ENCODE peak calls at places on chromosomes 11 and 22, in eight cellular contexts. G is breast epithelium, Q is A549, B is upper lobe of right lung, W is mucosa of descending colon, K is HCT116, J is psoas muscle, R is vagina. E is an unnamed sample. For H3K4me1, the result is how much of the 10 kb centered on the place peaks cover.

GRCh38 chr22:46738961-46739870 is 1.2 kb upstream of the CERK start:
- DNase-seq in G (no peak), Q (peak), B (no peak), W (peak), K (peak), J (peak), R (no peak), E (peak)

GRCh38 chr11:24515632-24516031 is 18.8 kb downstream of the LUZP2 start:
- DNase-seq in G (no peak), Q (no peak), B (no peak), W (no peak), K (no peak), J (no peak), R (no peak), E (no peak)

GRCh38 chr11:29333993-29334780 is 682.6 kb downstream of the KCNA4 start:
- DNase-seq in G (no peak), Q (peak), B (no peak), W (no peak), K (peak), J (no peak), R (no peak), E (no peak)

GRCh38 chr22:17926516-17926915 is 97.8 kb downstream of the MICAL3 start:
- DNase-seq in G (no peak), Q (no peak), B (no peak), W (no peak), K (no peak), J (no peak), R (no peak), E (no peak)

GRCh38 chr11:45655347-45655756 is 10.1 kb downstream of the CHST1 start:
- DNase-seq in G (peak), Q (peak), B (peak), W (peak), K (peak), J (peak), R (no peak), E (peak)

GRCh38 chr11:16787035-16787744 is 48.7 kb downstream of the C11orf58 start:
- DNase-seq in G (no peak), Q (no peak), B (peak), W (no peak), K (no peak), J (no peak), R (no peak), E (no peak)

GRCh38 chr11:130872961-130873360 is 43.3 kb downstream of the SNX19 start:
- DNase-seq in G (no peak), Q (no peak), B (no peak), W (no peak), K (no peak), J (no peak), R (no peak), E (no peak)

GRCh38 chr11:1796297-1797011 is 32.7 kb upstream of the CTSD start:
- DNase-seq in G (peak), Q (no peak), B (no peak), W (no peak), K (no peak), J (no peak), R (no peak), E (no peak)

GRCh38 chr11:110000045-110000502 is 93.1 kb upstream of the ZC3H12C start:
- DNase-seq in G (no peak), Q (peak), B (no peak), W (no peak), K (peak), J (no peak), R (no peak), E (no peak)

GRCh38 chr11:122711831-122712378 is 56.4 kb downstream of the UBASH3B start:
- DNase-seq in G (no peak), Q (no peak), B (no peak), W (no peak), K (no peak), J (no peak), R (no peak), E (no peak)

GRCh38 chr11:7690648-7691047 is 15.6 kb downstream of the OVCH2 start:
- DNase-seq in G (no peak), Q (no peak), B (no peak), W (no peak), K (no peak), J (no peak), R (no peak), E (no peak)

GRCh38 chr22:31049815-31050420 is 31.2 kb upstream of the SMTN start:
- DNase-seq in G (no peak), Q (no peak), B (no peak), W (no peak), K (no peak), J (no peak), R (no peak), E (no peak)

GRCh38 chr11:100445231-100445735 is 241.8 kb upstream of the ARHGAP42 start:
- DNase-seq in G (no peak), Q (no peak), B (no peak), W (no peak), K (no peak), J (no peak), R (no peak), E (no peak)

GRCh38 chr22:19786264-19786585 is 25.6 kb downstream of the TBX1 start:
- DNase-seq in G (no peak), Q (no peak), B (no peak), W (no peak), K (no peak), J (no peak), R (no peak), E (no peak)

GRCh38 chr22:29081499-29082236 is 8.8 kb downstream of the KREMEN1 start:
- DNase-seq in G (no peak), Q (no peak), B (no peak), W (no peak), K (no peak), J (no peak), R (no peak), E (no peak)

GRCh38 chr11:45168366-45169130 is 22.1 kb downstream of the PRDM11 start:
- DNase-seq in G (no peak), Q (no peak), B (peak), W (no peak), K (no peak), J (no peak), R (no peak), E (no peak)

GRCh38 chr11:117944554-117944953 is 15.4 kb upstream of the TMPRSS13 start:
- DNase-seq in G (no peak), Q (no peak), B (no peak), W (no peak), K (no peak), J (no peak), R (peak), E (no peak)

GRCh38 chr11:120858740-120859139 is 165.2 kb upstream of the TBCEL start:
- DNase-seq in G (no peak), Q (peak), B (no peak), W (no peak), K (no peak), J (no peak), R (no peak), E (no peak)

GRCh38 chr11:130269544-130269943 is 45.2 kb downstream of the ZBTB44 start:
- DNase-seq in G (no peak), Q (no peak), B (no peak), W (no peak), K (no peak), J (no peak), R (no peak), E (no peak)

GRCh38 chr11:58498464-58498863 is 9.4 kb downstream of the OR5B21 start:
- DNase-seq in G (no peak), Q (no peak), B (no peak), W (peak), K (no peak), J (no peak), R (no peak), E (no peak)

GRCh38 chr22:24845036-24845918 is 39.3 kb downstream of the SGSM1 start:
- DNase-seq in G (no peak), Q (peak), B (no peak), W (no peak), K (no peak), J (peak), R (no peak), E (no peak)

GRCh38 chr22:22235564-22235963 is 9.0 kb upstream of the VPREB1 start:
- DNase-seq in G (no peak), Q (peak), B (no peak), W (peak), K (no peak), J (no peak), R (no peak), E (no peak)

GRCh38 chr11:21321530-21321929 is 652.1 kb downstream of the NELL1 start:
- DNase-seq in G (no peak), Q (no peak), B (no peak), W (no peak), K (no peak), J (no peak), R (no peak), E (no peak)

GRCh38 chr11:8205566-8205965 is 36.7 kb upstream of the RIC3 start:
- DNase-seq in G (no peak), Q (no peak), B (no peak), W (no peak), K (no peak), J (no peak), R (peak), E (no peak)

DNA sequence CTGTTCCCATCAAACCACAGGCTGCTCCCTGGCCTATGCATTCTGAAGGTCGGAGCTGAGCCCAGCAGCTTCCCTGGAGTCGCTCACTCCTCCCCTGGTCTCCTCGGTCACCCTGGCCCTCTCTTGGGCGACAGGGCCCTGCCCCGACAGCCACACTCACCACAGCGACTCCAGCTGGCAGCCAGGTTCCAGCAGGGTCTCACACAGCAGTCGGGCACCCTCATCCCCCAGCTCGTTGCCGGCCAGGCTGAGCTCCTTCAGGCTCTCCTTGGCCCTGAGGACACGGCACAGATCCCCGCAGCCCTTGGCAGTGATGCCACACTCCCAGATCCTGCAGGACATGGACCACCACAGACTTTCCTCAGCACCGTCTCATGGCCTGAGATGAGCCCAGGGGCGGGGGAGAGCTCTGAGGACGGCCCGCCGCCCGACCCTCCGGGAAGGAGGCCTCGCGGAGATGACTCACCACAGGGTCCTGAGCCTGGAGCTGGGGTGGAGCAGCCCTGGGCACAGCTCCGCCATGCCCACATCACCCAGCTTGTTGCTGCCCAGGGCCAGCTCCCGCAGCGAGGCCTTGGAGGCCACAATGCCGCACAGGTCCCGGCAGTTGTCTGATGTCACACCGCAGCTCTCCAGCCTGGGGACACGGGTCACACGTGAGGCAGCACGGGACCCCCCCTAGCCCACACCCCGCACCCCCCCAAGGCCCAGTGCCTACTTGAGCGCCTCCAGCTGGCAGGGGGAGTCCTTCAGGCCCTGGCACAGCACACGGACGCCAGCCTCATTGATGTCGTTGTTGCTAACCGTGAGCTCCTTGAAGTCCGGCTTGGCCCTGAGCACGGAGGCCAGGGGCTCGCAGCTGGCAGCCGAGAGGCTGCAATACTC is 8.5 kb downstream of the RNH1 start:
- DNase-seq in G (no peak), Q (no peak), B (peak), W (no peak), K (no peak), J (peak), R (no peak), E (no peak)
- TF ChIP-seq CTCF in G (no peak), Q (no peak), B (no peak), W (no peak), K (no peak), J (no peak), R (no peak), E (no peak)

DNA sequence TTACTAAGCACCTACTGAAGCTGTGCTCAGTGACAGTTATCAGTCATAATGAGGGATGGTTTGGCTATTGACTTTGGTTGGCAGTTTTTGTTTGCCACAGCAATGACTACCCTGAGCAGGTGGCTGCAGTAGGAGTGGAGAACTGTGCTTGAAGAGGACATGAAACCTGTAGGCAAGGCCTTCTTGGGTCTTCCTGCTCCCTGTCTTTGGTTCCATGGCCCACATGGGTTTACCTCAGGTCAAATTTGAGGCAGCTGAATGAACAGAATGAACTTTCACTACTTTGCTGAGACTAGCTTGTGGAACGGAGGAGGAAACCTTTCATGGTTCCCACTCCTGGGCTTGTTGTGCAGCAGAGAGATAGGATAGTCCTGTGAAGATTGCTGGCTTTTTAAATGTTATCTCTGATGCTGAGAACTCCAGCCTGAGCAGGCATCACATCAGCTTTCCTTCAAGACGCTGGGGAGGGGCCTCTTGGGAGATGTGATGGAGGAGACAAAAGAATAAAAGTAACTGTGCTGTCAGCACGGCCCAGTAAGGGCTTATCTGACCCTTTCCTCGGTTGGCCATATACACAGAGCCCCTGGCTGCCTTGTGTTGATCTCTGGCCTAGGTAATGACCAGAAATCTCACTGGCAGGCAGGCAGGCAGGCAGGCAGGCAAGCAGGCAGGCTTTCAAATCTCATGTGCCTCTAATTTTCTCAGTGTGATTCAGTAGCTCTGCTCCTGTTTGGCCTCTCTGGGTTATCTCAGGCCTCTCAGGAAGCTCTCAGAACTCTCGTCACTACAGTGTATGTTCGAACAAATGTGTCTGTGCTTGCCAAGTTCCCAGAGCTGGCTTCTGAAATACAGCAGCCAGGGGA is 12.0 kb downstream of the STIM1 start:
- DNase-seq in G (no peak), Q (no peak), B (no peak), W (no peak), K (no peak), J (no peak), R (no peak), E (no peak)
- H3K4me1 ChIP-seq in G (under half), Q (under half), B (under half), W (under half), K (under half), J (half or more), R (half or more), E (under half)

DNA sequence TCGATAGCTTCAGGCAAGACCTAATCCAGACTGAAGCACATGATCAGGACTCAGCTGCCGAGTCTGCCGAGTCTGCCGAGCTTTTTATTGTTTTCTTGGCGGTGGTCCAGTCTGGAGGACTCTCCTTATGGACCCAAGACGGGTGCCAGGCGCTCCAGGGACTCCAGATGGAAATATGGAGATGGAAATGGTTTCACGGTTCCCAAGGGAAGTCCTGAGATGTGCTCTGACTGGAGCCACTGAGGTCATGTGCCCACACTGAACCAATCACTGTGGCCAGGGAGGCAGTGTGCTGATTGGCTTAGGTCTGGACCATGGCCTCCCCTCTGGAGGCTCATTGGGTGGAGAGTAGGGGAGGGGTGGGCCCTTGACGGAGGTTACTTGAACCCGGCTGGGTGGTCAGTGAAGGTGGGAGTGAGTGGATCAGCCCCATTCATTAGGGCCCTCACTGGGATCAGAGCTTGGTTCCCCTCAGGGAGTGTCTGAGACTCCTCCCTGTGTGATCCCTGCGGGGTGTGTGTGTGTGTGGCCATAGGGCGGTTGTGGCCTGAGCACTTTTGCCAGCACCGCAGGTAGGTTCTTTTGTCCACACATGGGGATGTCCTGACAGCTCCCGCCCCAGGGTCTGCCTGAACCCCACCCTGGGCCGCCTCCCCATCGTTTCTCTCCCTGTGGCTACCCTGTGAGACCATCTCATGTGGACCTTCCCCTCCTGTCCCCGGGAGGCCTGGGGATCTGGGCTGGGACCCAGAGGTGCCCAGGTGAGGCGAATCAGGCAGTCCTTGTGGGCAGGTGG is 14.0 kb downstream of the RPS6KA4 start:
- DNase-seq in G (no peak), Q (peak), B (no peak), W (peak), K (peak), J (no peak), R (no peak), E (peak)
- H3K4me3 ChIP-seq in G (no peak), Q (peak), B (no peak), W (no peak), K (peak), J (no peak), R (no peak), E (no peak)

GRCh38 chr11:67286621-67287333 is 2.3 kb upstream of the ANKRD13D start:
- DNase-seq in G (no peak), Q (no peak), B (no peak), W (no peak), K (no peak), J (peak), R (no peak), E (peak)
- TF ChIP-seq CTCF in G (no peak), Q (no peak), B (no peak), W (no peak), K (peak), J (no peak), R (no peak), E (no peak)

GRCh38 chr11:74538680-74539079 is 45.2 kb upstream of the LIPT2 start:
- DNase-seq in G (no peak), Q (no peak), B (no peak), W (no peak), K (no peak), J (no peak), R (no peak), E (no peak)
- H3K4me1 ChIP-seq in G (under half), Q (under half), B (under half), W (under half), K (under half), J (under half), R (under half), E (under half)

DNA sequence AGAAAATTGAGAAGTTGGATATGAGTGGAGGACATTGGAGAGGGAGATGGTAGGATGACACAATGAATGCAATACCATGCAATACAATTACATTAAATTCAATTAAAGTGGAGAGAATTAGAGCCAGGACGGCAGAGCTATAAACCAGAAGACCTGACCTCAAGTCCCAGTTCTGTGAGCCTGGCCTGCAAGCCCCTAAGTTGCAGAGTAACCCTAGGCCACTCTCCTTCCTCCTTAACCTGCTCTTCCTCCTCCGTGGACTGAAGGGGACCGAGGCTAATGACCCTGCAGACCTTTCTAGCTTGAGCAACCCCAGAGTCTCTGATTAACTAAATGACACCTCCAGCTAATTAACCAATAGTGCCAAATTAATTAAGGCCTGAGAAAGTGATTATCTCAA is 548.4 kb downstream of the MN1 start:
- DNase-seq in G (no peak), Q (no peak), B (no peak), W (no peak), K (no peak), J (no peak), R (no peak), E (no peak)
- H3K4me3 ChIP-seq in G (no peak), Q (no peak), B (no peak), W (no peak), K (no peak), J (no peak), R (no peak), E (no peak)